ENCODE peak calls at places on chromosome 18, in six cellular contexts. One of them, this sample, is unnamed.

GRCh38 chr18:77004555-77005380 is 127.8 kb downstream of the MBP start:
- DNase-seq in ureter: no peak
- DNase-seq in HCEC 1CT: no peak
- DNase-seq in head of caudate nucleus: no peak
- DNase-seq in kidney tubule cell: no peak
- DNase-seq in dermis microvascular lymphatic vessel endothelial cell: no peak
- DNase-seq in this sample: no peak

GRCh38 chr18:51655327-51655698 is 457.8 kb upstream of the MEX3C start:
- DNase-seq in ureter: no peak
- DNase-seq in HCEC 1CT: no peak
- DNase-seq in head of caudate nucleus: peak
- DNase-seq in kidney tubule cell: peak
- DNase-seq in dermis microvascular lymphatic vessel endothelial cell: no peak
- DNase-seq in this sample: no peak

GRCh38 chr18:68454511-68455228 is 260.2 kb downstream of the TMX3 start:
- DNase-seq in ureter: no peak
- DNase-seq in HCEC 1CT: peak
- DNase-seq in head of caudate nucleus: no peak
- DNase-seq in kidney tubule cell: peak
- DNase-seq in dermis microvascular lymphatic vessel endothelial cell: no peak
- DNase-seq in this sample: no peak

GRCh38 chr18:49811151-49811938 is 2.0 kb downstream of the ACAA2 start:
- DNase-seq in ureter: no peak
- DNase-seq in HCEC 1CT: no peak
- DNase-seq in head of caudate nucleus: no peak
- DNase-seq in kidney tubule cell: peak
- DNase-seq in dermis microvascular lymphatic vessel endothelial cell: no peak
- DNase-seq in this sample: no peak

GRCh38 chr18:51195086-51195601 is 2.3 kb downstream of the MEX3C start:
- DNase-seq in ureter: no peak
- DNase-seq in HCEC 1CT: peak
- DNase-seq in head of caudate nucleus: no peak
- DNase-seq in kidney tubule cell: no peak
- DNase-seq in dermis microvascular lymphatic vessel endothelial cell: no peak
- DNase-seq in this sample: no peak

GRCh38 chr18:41973989-41974388 is 19.0 kb downstream of the PIK3C3 start:
- DNase-seq in ureter: no peak
- DNase-seq in HCEC 1CT: no peak
- DNase-seq in head of caudate nucleus: no peak
- DNase-seq in kidney tubule cell: peak
- DNase-seq in dermis microvascular lymphatic vessel endothelial cell: no peak
- DNase-seq in this sample: no peak

GRCh38 chr18:45782662-45783061 is 42.8 kb upstream of the SIGLEC15 start:
- DNase-seq in ureter: no peak
- DNase-seq in HCEC 1CT: no peak
- DNase-seq in head of caudate nucleus: no peak
- DNase-seq in kidney tubule cell: no peak
- DNase-seq in dermis microvascular lymphatic vessel endothelial cell: no peak
- DNase-seq in this sample: no peak

GRCh38 chr18:35590935-35591334 is 9.4 kb downstream of the GALNT1 start:
- DNase-seq in ureter: no peak
- DNase-seq in HCEC 1CT: no peak
- DNase-seq in head of caudate nucleus: no peak
- DNase-seq in kidney tubule cell: no peak
- DNase-seq in dermis microvascular lymphatic vessel endothelial cell: no peak
- DNase-seq in this sample: no peak

GRCh38 chr18:24024425-24024824 is 9.9 kb downstream of the TTC39C start:
- DNase-seq in ureter: no peak
- DNase-seq in HCEC 1CT: no peak
- DNase-seq in head of caudate nucleus: no peak
- DNase-seq in kidney tubule cell: no peak
- DNase-seq in dermis microvascular lymphatic vessel endothelial cell: no peak
- DNase-seq in this sample: no peak

GRCh38 chr18:79210002-79210910 is 141.1 kb downstream of the ATP9B start:
- DNase-seq in ureter: no peak
- DNase-seq in HCEC 1CT: no peak
- DNase-seq in head of caudate nucleus: no peak
- DNase-seq in kidney tubule cell: no peak
- DNase-seq in dermis microvascular lymphatic vessel endothelial cell: no peak
- DNase-seq in this sample: no peak

GRCh38 chr18:59219672-59220163 is at the start of gene GRP:
- DNase-seq in ureter: no peak
- DNase-seq in HCEC 1CT: no peak
- DNase-seq in head of caudate nucleus: no peak
- DNase-seq in kidney tubule cell: no peak
- DNase-seq in dermis microvascular lymphatic vessel endothelial cell: no peak
- DNase-seq in this sample: no peak

GRCh38 chr18:76839395-76839794 is 17.0 kb downstream of the ZNF236 start:
- DNase-seq in ureter: no peak
- DNase-seq in HCEC 1CT: no peak
- DNase-seq in head of caudate nucleus: no peak
- DNase-seq in kidney tubule cell: no peak
- DNase-seq in dermis microvascular lymphatic vessel endothelial cell: no peak
- DNase-seq in this sample: no peak

GRCh38 chr18:13284330-13285027 is 65.9 kb downstream of the LDLRAD4 start:
- DNase-seq in ureter: no peak
- DNase-seq in HCEC 1CT: no peak
- DNase-seq in head of caudate nucleus: peak
- DNase-seq in kidney tubule cell: no peak
- DNase-seq in dermis microvascular lymphatic vessel endothelial cell: no peak
- DNase-seq in this sample: no peak

GRCh38 chr18:62717059-62717849 is 1.9 kb downstream of the PHLPP1 start:
- DNase-seq in ureter: peak
- DNase-seq in HCEC 1CT: peak
- DNase-seq in head of caudate nucleus: peak
- DNase-seq in kidney tubule cell: peak
- DNase-seq in dermis microvascular lymphatic vessel endothelial cell: peak
- DNase-seq in this sample: no peak

GRCh38 chr18:8423051-8423558 is 186.1 kb upstream of the RAB12 start:
- DNase-seq in ureter: no peak
- DNase-seq in HCEC 1CT: no peak
- DNase-seq in head of caudate nucleus: no peak
- DNase-seq in kidney tubule cell: peak
- DNase-seq in dermis microvascular lymphatic vessel endothelial cell: peak
- DNase-seq in this sample: no peak

GRCh38 chr18:9362869-9363268 is 28.3 kb downstream of the TWSG1 start:
- DNase-seq in ureter: no peak
- DNase-seq in HCEC 1CT: no peak
- DNase-seq in head of caudate nucleus: no peak
- DNase-seq in kidney tubule cell: no peak
- DNase-seq in dermis microvascular lymphatic vessel endothelial cell: no peak
- DNase-seq in this sample: no peak

GRCh38 chr18:29418136-29418535 is 1241.2 kb upstream of the CDH2 start:
- DNase-seq in ureter: no peak
- DNase-seq in HCEC 1CT: peak
- DNase-seq in head of caudate nucleus: no peak
- DNase-seq in kidney tubule cell: peak
- DNase-seq in dermis microvascular lymphatic vessel endothelial cell: no peak
- DNase-seq in this sample: no peak

GRCh38 chr18:80245781-80246655 is 1.3 kb downstream of the PARD6G start:
- DNase-seq in ureter: peak
- DNase-seq in HCEC 1CT: no peak
- DNase-seq in head of caudate nucleus: peak
- DNase-seq in kidney tubule cell: no peak
- DNase-seq in dermis microvascular lymphatic vessel endothelial cell: no peak
- DNase-seq in this sample: peak

GRCh38 chr18:58362829-58363231 is 266.1 kb downstream of the ALPK2 start:
- DNase-seq in ureter: no peak
- DNase-seq in HCEC 1CT: no peak
- DNase-seq in head of caudate nucleus: no peak
- DNase-seq in kidney tubule cell: no peak
- DNase-seq in dermis microvascular lymphatic vessel endothelial cell: no peak
- DNase-seq in this sample: no peak

GRCh38 chr18:35392375-35392774 is 15.2 kb upstream of the ZNF396 start:
- DNase-seq in ureter: no peak
- DNase-seq in HCEC 1CT: no peak
- DNase-seq in head of caudate nucleus: no peak
- DNase-seq in kidney tubule cell: no peak
- DNase-seq in dermis microvascular lymphatic vessel endothelial cell: no peak
- DNase-seq in this sample: no peak

GRCh38 chr18:69257861-69258458 is 142.7 kb upstream of the DOK6 start:
- DNase-seq in ureter: no peak
- DNase-seq in HCEC 1CT: peak
- DNase-seq in head of caudate nucleus: no peak
- DNase-seq in kidney tubule cell: peak
- DNase-seq in dermis microvascular lymphatic vessel endothelial cell: no peak
- DNase-seq in this sample: no peak

GRCh38 chr18:48376934-48377333 is 32.2 kb downstream of the ZBTB7C start:
- DNase-seq in ureter: no peak
- DNase-seq in HCEC 1CT: no peak
- DNase-seq in head of caudate nucleus: no peak
- DNase-seq in kidney tubule cell: no peak
- DNase-seq in dermis microvascular lymphatic vessel endothelial cell: no peak
- DNase-seq in this sample: no peak

GRCh38 chr18:35868919-35869318 is 103.6 kb upstream of the RMP24 start:
- DNase-seq in ureter: no peak
- DNase-seq in HCEC 1CT: no peak
- DNase-seq in head of caudate nucleus: no peak
- DNase-seq in kidney tubule cell: no peak
- DNase-seq in dermis microvascular lymphatic vessel endothelial cell: no peak
- DNase-seq in this sample: no peak

GRCh38 chr18:10197097-10197496 is 257.3 kb upstream of the APCDD1 start:
- DNase-seq in ureter: no peak
- DNase-seq in HCEC 1CT: no peak
- DNase-seq in head of caudate nucleus: no peak
- DNase-seq in kidney tubule cell: no peak
- DNase-seq in dermis microvascular lymphatic vessel endothelial cell: no peak
- DNase-seq in this sample: no peak

GRCh38 chr18:9506046-9506792 is 30.9 kb downstream of the RALBP1 start:
- DNase-seq in ureter: no peak
- DNase-seq in HCEC 1CT: no peak
- DNase-seq in head of caudate nucleus: no peak
- DNase-seq in kidney tubule cell: peak
- DNase-seq in dermis microvascular lymphatic vessel endothelial cell: no peak
- DNase-seq in this sample: no peak

GRCh38 chr18:58389745-58390144 is 239.1 kb downstream of the ALPK2 start:
- DNase-seq in ureter: no peak
- DNase-seq in HCEC 1CT: no peak
- DNase-seq in head of caudate nucleus: no peak
- DNase-seq in kidney tubule cell: no peak
- DNase-seq in dermis microvascular lymphatic vessel endothelial cell: no peak
- DNase-seq in this sample: no peak

GRCh38 chr18:23837591-23837990 is 148.3 kb downstream of the LAMA3 start:
- DNase-seq in ureter: no peak
- DNase-seq in HCEC 1CT: peak
- DNase-seq in head of caudate nucleus: no peak
- DNase-seq in kidney tubule cell: peak
- DNase-seq in dermis microvascular lymphatic vessel endothelial cell: peak
- DNase-seq in this sample: no peak

GRCh38 chr18:34787931-34788532 is 77.9 kb downstream of the DTNA start:
- DNase-seq in ureter: no peak
- DNase-seq in HCEC 1CT: peak
- DNase-seq in head of caudate nucleus: peak
- DNase-seq in kidney tubule cell: peak
- DNase-seq in dermis microvascular lymphatic vessel endothelial cell: peak
- DNase-seq in this sample: no peak

GRCh38 chr18:12369211-12369610 is 7.8 kb downstream of the AFG3L2 start:
- DNase-seq in ureter: no peak
- DNase-seq in HCEC 1CT: no peak
- DNase-seq in head of caudate nucleus: no peak
- DNase-seq in kidney tubule cell: peak
- DNase-seq in dermis microvascular lymphatic vessel endothelial cell: no peak
- DNase-seq in this sample: no peak

GRCh38 chr18:76493213-76494107 is 1.6 kb downstream of the ZNF516 start:
- DNase-seq in ureter: no peak
- DNase-seq in HCEC 1CT: peak
- DNase-seq in head of caudate nucleus: no peak
- DNase-seq in kidney tubule cell: peak
- DNase-seq in dermis microvascular lymphatic vessel endothelial cell: peak
- DNase-seq in this sample: no peak

This sample was measured in type B pancreatic cell.